ENCODE peak calls at places on chromosomes 12 and 14, in eight cellular contexts. M is IMR-90, P is glomerular endothelial cell, O is NCI-H2171 treated with DMSO at 0.1 percent for 48 hours, X is NCI-H69, Y is T follicular helper cell, A is amniotic epithelial cell, S is HFFc6. J is an unnamed sample.

GRCh38 chr12:57845478-57846284 is 848 bp downstream of the CTDSP2 start:
- DNase-seq in M (no peak), P (no peak), O (peak; percentile 36), X (peak; percentile 77), Y (peak; percentile 36), A (peak; percentile 32), S (peak; percentile 55), J (peak; percentile 29)

GRCh38 chr12:10304161-10304574 is 3.5 kb upstream of the KLRD1 start:
- DNase-seq in M (peak; percentile 87), P (no peak), O (no peak), X (no peak), Y (no peak), A (peak; percentile 89), S (peak; percentile 80), J (no peak)

GRCh38 chr14:70416322-70416716 is 571 bp downstream of the SYNJ2BP start:
- DNase-seq in M (peak; percentile 8), P (no peak), O (no peak), X (peak; percentile 68), Y (no peak), A (peak; percentile 8), S (no peak), J (no peak)

GRCh38 chr12:20483776-20484175 is 115.4 kb downstream of the PDE3A start:
- DNase-seq in M (peak; percentile 65), P (no peak), O (no peak), X (no peak), Y (no peak), A (no peak), S (peak; percentile 16), J (no peak)

GRCh38 chr12:6180300-6181051 is 19.7 kb upstream of the CD9 start:
- DNase-seq in M (peak; percentile 86), P (no peak), O (no peak), X (no peak), Y (no peak), A (peak; percentile 86), S (peak; percentile 70), J (peak; percentile 50)

GRCh38 chr12:114168061-114168460 is 201.9 kb upstream of the RBM19 start:
- DNase-seq in M (peak; percentile 48), P (no peak), O (no peak), X (no peak), Y (no peak), A (no peak), S (peak; percentile 70), J (no peak)

GRCh38 chr14:50344116-50344775 is 32.1 kb downstream of the DMAC2L start:
- DNase-seq in M (peak; percentile 63), P (no peak), O (no peak), X (no peak), Y (no peak), A (peak; percentile 35), S (no peak), J (no peak)

GRCh38 chr12:116138781-116139180 is 138.7 kb downstream of the MED13L start:
- DNase-seq in M (no peak), P (no peak), O (no peak), X (no peak), Y (no peak), A (peak; percentile 58), S (no peak), J (no peak)

GRCh38 chr12:179131-179884 is 34.6 kb downstream of the SLC6A12 start:
- DNase-seq in M (no peak), P (no peak), O (peak; percentile 99), X (peak; percentile 94), Y (no peak), A (no peak), S (no peak), J (no peak)

GRCh38 chr14:35121887-35122695 is at the start of the genes PPP2R3C and PRORP:
- DNase-seq in M (peak; percentile 94), P (peak; percentile 84), O (peak; percentile 99), X (peak; percentile 98), Y (peak; percentile 90), A (peak; percentile 98), S (peak; percentile 95), J (peak; percentile 95)

GRCh38 chr12:936377-937345 is 12.8 kb downstream of the RAD52 start:
- DNase-seq in M (no peak), P (no peak), O (no peak), X (no peak), Y (no peak), A (no peak), S (no peak), J (no peak)

GRCh38 chr12:53737951-53738833 is 10.9 kb upstream of the CALCOCO1 start:
- DNase-seq in M (no peak), P (no peak), O (peak; percentile 77), X (peak; percentile 80), Y (peak; percentile 34), A (no peak), S (no peak), J (no peak)